ENCODE peak calls at places on chromosomes 13 and 19, in four cellular contexts. N, Z, I and D are unnamed samples.

GRCh38 chr19:37817180-37817911 is 38.0 kb upstream of the ZNF573 start:
- DNase-seq in N (peak; percentile 9), Z (no peak), I (no peak), D (no peak)

GRCh38 chr13:75303295-75303694 is 178.7 kb downstream of the TBC1D4 start:
- DNase-seq in N (no peak), Z (no peak), I (no peak), D (no peak)

GRCh38 chr19:1066748-1067340 is at the start of gene ARHGAP45:
- DNase-seq in N (peak; percentile 83), Z (no peak), I (no peak), D (no peak)

GRCh38 chr19:10975374-10976036 is 14.7 kb downstream of the SMARCA4 start:
- DNase-seq in N (no peak), Z (no peak), I (no peak), D (no peak)

GRCh38 chr19:49309087-49309486 is 15.9 kb downstream of the SLC6A16 start:
- DNase-seq in N (no peak), Z (no peak), I (no peak), D (no peak)

GRCh38 chr19:3775374-3775711 is 3.3 kb upstream of the RAX2 start:
- DNase-seq in N (no peak), Z (no peak), I (no peak), D (no peak)

GRCh38 chr19:36215276-36216171 is 618 bp downstream of the ZNF146 start:
- DNase-seq in N (no peak), Z (no peak), I (no peak), D (no peak)

GRCh38 chr19:35316560-35316959 is 12.4 kb upstream of the CD22 start:
- DNase-seq in N (no peak), Z (no peak), I (peak; percentile 94), D (no peak)

GRCh38 chr19:16797876-16798275 is 31.3 kb upstream of the SIN3B start:
- DNase-seq in N (no peak), Z (no peak), I (no peak), D (no peak)

GRCh38 chr19:1068111-1069001 is 1.4 kb downstream of the ARHGAP45 start:
- DNase-seq in N (no peak), Z (no peak), I (no peak), D (no peak)

GRCh38 chr19:362154-362553 is 17.6 kb upstream of the MIER2 start:
- DNase-seq in N (no peak), Z (no peak), I (no peak), D (no peak)

GRCh38 chr13:102845630-102846260 is at the start of gene ERCC5:
- DNase-seq in N (peak; percentile 72), Z (peak; percentile 95), I (peak; percentile 92), D (peak; percentile 75)

GRCh38 chr13:38418286-38418685 is 68.6 kb downstream of the UFM1 start:
- DNase-seq in N (no peak), Z (no peak), I (no peak), D (no peak)

GRCh38 chr13:104387514-104387913 is 1321.3 kb upstream of the SLC10A2 start:
- DNase-seq in N (no peak), Z (no peak), I (no peak), D (no peak)

GRCh38 chr13:66021846-66022245 is 1208.3 kb downstream of the PCDH9 start:
- DNase-seq in N (no peak), Z (no peak), I (no peak), D (no peak)

GRCh38 chr19:10390652-10391286 is 10.4 kb upstream of the TYK2 start:
- DNase-seq in N (peak; percentile 66), Z (peak; percentile 76), I (peak; percentile 64), D (peak; percentile 36)

GRCh38 chr19:46963093-46963734 is 56.4 kb upstream of the NPAS1 start:
- DNase-seq in N (no peak), Z (no peak), I (no peak), D (no peak)

GRCh38 chr19:32537626-32538025 is 43.4 kb upstream of the PDCD5 start:
- DNase-seq in N (no peak), Z (no peak), I (no peak), D (no peak)

GRCh38 chr13:51887441-51887840 is 25.7 kb downstream of the CCDC70 start:
- DNase-seq in N (no peak), Z (no peak), I (no peak), D (no peak)

GRCh38 chr19:55213547-55213946 is 4.2 kb upstream of the PTPRH start:
- DNase-seq in N (no peak), Z (no peak), I (no peak), D (no peak)

GRCh38 chr13:64633948-64634347 is 2596.2 kb downstream of the PCDH9 start:
- DNase-seq in N (no peak), Z (no peak), I (no peak), D (no peak)

GRCh38 chr19:35882074-35882832 is 13.9 kb downstream of the APLP1 start:
- DNase-seq in N (peak; percentile 46), Z (peak; percentile 67), I (peak; percentile 64), D (peak; percentile 87)

GRCh38 chr13:76596216-76596615 is 290.0 kb downstream of the KCTD12 start:
- DNase-seq in N (no peak), Z (no peak), I (no peak), D (no peak)

GRCh38 chr13:76512676-76513277 is 373.4 kb downstream of the KCTD12 start:
- DNase-seq in N (no peak), Z (no peak), I (no peak), D (no peak)

GRCh38 chr19:16078311-16078758 is 2.0 kb downstream of the TPM4 start:
- DNase-seq in N (no peak), Z (no peak), I (no peak), D (no peak)

GRCh38 chr19:37551123-37551993 is 43.2 kb downstream of the ZNF571 start:
- DNase-seq in N (peak; percentile 63), Z (no peak), I (no peak), D (no peak)

GRCh38 chr19:2289714-2290435 is 7.9 kb upstream of the PEAK3 start:
- DNase-seq in N (peak; percentile 53), Z (no peak), I (no peak), D (no peak)

GRCh38 chr13:44259045-44260042 is 114.3 kb upstream of the SERP2 start:
- DNase-seq in N (peak; percentile 60), Z (no peak), I (no peak), D (no peak)

GRCh38 chr13:76792680-76793334 is 93.4 kb downstream of the KCTD12 start:
- DNase-seq in N (no peak), Z (no peak), I (no peak), D (no peak)

GRCh38 chr13:106129273-106129672 is 406.2 kb downstream of the EFNB2 start:
- DNase-seq in N (no peak), Z (no peak), I (no peak), D (no peak)

GRCh38 chr19:46373573-46374359 is 26.9 kb downstream of the PPP5C start:
- DNase-seq in N (no peak), Z (no peak), I (no peak), D (no peak)

GRCh38 chr19:30062331-30063183 is 120.5 kb downstream of the URI1 start:
- DNase-seq in N (no peak), Z (no peak), I (no peak), D (no peak)

GRCh38 chr13:110445183-110445582 is 116.3 kb downstream of the RAB20 start:
- DNase-seq in N (no peak), Z (no peak), I (no peak), D (no peak)

GRCh38 chr19:4547303-4548237 is 7.7 kb upstream of the LRG1 start:
- DNase-seq in N (no peak), Z (no peak), I (no peak), D (no peak)

GRCh38 chr19:39140594-39140993 is 15.0 kb downstream of the PAK4 start:
- DNase-seq in N (no peak), Z (no peak), I (no peak), D (no peak)

GRCh38 chr19:39138221-39139211 is 12.9 kb downstream of the PAK4 start:
- DNase-seq in N (no peak), Z (no peak), I (no peak), D (no peak)

GRCh38 chr19:39140195-39140516 is 14.6 kb downstream of the PAK4 start:
- DNase-seq in N (no peak), Z (no peak), I (no peak), D (no peak)

GRCh38 chr19:39141929-39142328 is 16.3 kb downstream of the PAK4 start:
- DNase-seq in N (no peak), Z (no peak), I (no peak), D (no peak)

DNA sequence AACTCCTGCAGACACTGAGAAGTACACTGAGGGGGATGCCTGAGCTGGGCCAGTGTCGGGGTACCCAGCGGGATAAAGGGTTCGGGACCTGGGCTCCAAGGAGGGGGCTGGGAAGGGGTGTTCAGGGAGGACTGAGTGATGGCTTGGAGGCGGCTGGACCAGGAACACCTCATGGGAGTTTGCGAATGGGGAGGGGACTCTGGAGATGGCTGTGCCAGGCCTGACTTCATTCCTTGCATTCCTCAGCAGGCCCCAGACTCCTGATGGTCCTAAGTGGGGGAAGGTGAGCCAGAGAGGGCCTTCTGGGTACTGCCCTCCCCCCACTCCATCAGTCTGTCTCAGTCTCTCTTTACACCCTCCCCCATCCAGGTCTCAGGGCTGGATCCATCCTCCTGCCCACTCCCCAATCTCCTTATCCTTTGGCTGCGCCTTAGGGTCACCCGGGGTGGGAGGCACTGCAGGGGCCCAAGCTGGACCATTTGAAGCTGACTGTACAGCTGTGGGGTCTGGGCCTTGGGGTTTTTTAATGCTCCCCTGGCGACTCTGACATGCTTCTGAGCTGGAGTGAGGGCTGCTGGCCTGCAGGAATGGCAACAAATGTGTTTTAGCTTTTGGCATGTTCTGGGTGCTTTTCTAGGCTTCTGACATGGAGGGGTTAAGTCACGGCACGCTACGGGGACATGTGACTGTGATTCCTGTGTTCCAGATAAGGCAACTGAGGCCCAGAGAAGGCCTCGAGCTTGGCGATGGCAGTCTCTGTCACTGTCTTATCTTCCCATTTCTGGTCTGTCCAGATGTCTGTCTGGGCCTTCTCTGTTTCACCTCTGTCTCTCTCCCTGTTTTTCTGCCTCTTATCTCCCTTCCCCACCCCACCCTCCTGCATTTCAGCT is 14.0 kb downstream of the PAK4 start:
- DNase-seq in N (no peak), Z (no peak), I (no peak), D (no peak)
- H3K27ac ChIP-seq in N (no peak overlapping the region), Z (no peak overlapping the region), I (no peak overlapping the region), D (no peak overlapping the region)

GRCh38 chr13:114227528-114227927 is 7.2 kb upstream of the CDC16 start:
- DNase-seq in N (no peak), Z (no peak), I (no peak), D (no peak)
- TF ChIP-seq TCF7L2 in N (no peak), Z (no peak), I (no peak), D (no peak)

DNA sequence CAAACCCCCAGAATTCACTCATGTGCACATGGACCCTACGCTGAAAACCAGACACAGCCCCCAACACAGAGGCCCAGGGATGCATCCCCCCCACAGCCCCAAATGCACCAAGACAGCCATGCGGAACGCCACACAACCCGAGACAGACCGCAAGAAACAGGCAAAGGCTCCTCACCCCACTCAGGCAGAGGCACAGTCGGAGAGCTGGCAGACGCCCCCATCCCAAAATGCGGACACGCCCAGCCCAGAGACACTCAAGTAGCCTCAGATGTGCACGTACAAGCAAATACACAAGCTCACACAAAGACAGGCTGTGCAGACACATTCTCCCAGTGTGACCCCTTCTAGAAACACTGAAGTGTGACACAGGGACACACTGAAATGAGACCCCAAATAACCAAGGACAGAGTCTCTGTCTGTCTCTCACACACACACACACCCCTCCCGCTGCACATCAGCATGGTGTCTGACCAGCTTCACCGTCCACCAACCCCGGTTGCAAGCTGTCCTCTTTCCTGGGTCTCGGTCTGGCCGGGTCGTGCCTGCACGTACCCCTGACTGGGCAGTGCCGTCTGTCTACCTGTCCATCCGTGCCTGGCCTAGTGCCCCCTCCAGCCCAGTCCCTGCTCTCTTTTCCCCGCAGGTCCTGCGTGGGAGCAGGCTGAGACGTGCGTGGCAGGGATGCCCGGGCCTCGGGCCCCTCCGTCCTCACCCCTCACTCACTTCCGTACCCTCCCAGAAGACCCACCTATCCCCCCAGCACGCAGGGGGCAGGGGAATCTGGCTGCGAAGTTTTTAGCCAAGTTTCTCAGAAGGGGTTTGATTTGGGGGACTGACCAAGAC is 16.1 kb downstream of the ERFL start:
- DNase-seq in N (peak; percentile 16), Z (no peak), I (no peak), D (no peak)
- TF ChIP-seq POLR2AphosphoS5 in N (no peak), Z (peak; percentile 46), I (no peak), D (no peak)

GRCh38 chr13:97429681-97430081 is 4.3 kb upstream of the RAP2A start:
- DNase-seq in N (no peak), Z (no peak), I (no peak), D (no peak)
- H3K27ac ChIP-seq in N (no peak overlapping the region), Z (no peak overlapping the region), I (no peak overlapping the region), D (peak overlapping the region; percentile 92)